ENCODE peak calls at places on chromosomes 1 and 21, in eight cellular contexts. I, M, F, C, D, K, L and V are unnamed samples.

GRCh38 chr1:207941664-207942063 is 30.7 kb upstream of the CD34 start:
- DNase-seq in I (no peak), M (no peak), F (no peak), C (peak; percentile 72), D (no peak), K (peak; percentile 46), L (peak; percentile 76), V (no peak)

GRCh38 chr1:8329439-8329838 is 11.5 kb downstream of the SLC45A1 start:
- DNase-seq in I (no peak), M (no peak), F (no peak), C (no peak), D (no peak), K (no peak), L (no peak), V (no peak)

GRCh38 chr1:51506537-51506936 is 12.5 kb downstream of the EPS15 start:
- DNase-seq in I (no peak), M (no peak), F (no peak), C (no peak), D (no peak), K (no peak), L (no peak), V (no peak)

GRCh38 chr1:171794085-171794484 is 12.6 kb downstream of the METTL13 start:
- DNase-seq in I (no peak), M (no peak), F (no peak), C (no peak), D (peak; percentile 15), K (no peak), L (no peak), V (no peak)

GRCh38 chr1:112956503-112957132 is 622 bp upstream of the SLC16A1 start:
- DNase-seq in I (no peak), M (no peak), F (no peak), C (no peak), D (no peak), K (no peak), L (no peak), V (no peak)

GRCh38 chr1:201761178-201761577 is 67.8 kb upstream of the IPO9 start:
- DNase-seq in I (no peak), M (no peak), F (no peak), C (no peak), D (no peak), K (no peak), L (no peak), V (no peak)

GRCh38 chr1:198681831-198682756 is 43.3 kb downstream of the PTPRC start:
- DNase-seq in I (peak; percentile 64), M (no peak), F (no peak), C (peak; percentile 63), D (peak; percentile 48), K (no peak), L (peak; percentile 42), V (peak; percentile 33)

GRCh38 chr1:38213720-38214367 is 167.3 kb upstream of the POU3F1 start:
- DNase-seq in I (no peak), M (peak; percentile 36), F (peak; percentile 39), C (no peak), D (no peak), K (no peak), L (no peak), V (no peak)

GRCh38 chr1:111015222-111015621 is 51.5 kb upstream of the LRIF1 start:
- DNase-seq in I (no peak), M (no peak), F (no peak), C (no peak), D (no peak), K (no peak), L (no peak), V (no peak)

GRCh38 chr1:66769512-66770229 is 17.4 kb downstream of the DYNLT5 start:
- DNase-seq in I (no peak), M (no peak), F (no peak), C (no peak), D (no peak), K (no peak), L (no peak), V (no peak)

GRCh38 chr1:183234660-183235476 is 48.8 kb downstream of the LAMC2 start:
- DNase-seq in I (no peak), M (peak; percentile 65), F (peak; percentile 61), C (peak; percentile 83), D (peak; percentile 82), K (no peak), L (peak; percentile 74), V (peak; percentile 63)

GRCh38 chr1:205144751-205145150 is 23.0 kb upstream of the RBBP5 start:
- DNase-seq in I (no peak), M (no peak), F (no peak), C (no peak), D (no peak), K (no peak), L (no peak), V (no peak)

GRCh38 chr1:10909697-10910489 is 102.6 kb upstream of the TARDBP start:
- DNase-seq in I (peak; percentile 77), M (peak; percentile 37), F (peak; percentile 68), C (no peak), D (no peak), K (peak; percentile 70), L (peak; percentile 35), V (no peak)

GRCh38 chr1:19209439-19209989 is 552 bp downstream of the UBR4 start:
- DNase-seq in I (no peak), M (no peak), F (peak; percentile 48), C (no peak), D (no peak), K (no peak), L (peak; percentile 42), V (no peak)

GRCh38 chr21:39071623-39072214 is 111.5 kb downstream of the PSMG1 start:
- DNase-seq in I (no peak), M (no peak), F (no peak), C (no peak), D (no peak), K (no peak), L (no peak), V (no peak)

GRCh38 chr21:33117268-33117888 is 47.4 kb downstream of the OLIG1 start:
- DNase-seq in I (no peak), M (no peak), F (no peak), C (no peak), D (no peak), K (no peak), L (no peak), V (no peak)

GRCh38 chr21:46661211-46661625 is 25.7 kb downstream of the PRMT2 start:
- DNase-seq in I (peak; percentile 53), M (peak; percentile 50), F (peak; percentile 81), C (no peak), D (no peak), K (peak; percentile 44), L (peak; percentile 57), V (peak; percentile 74)

GRCh38 chr1:8003431-8004112 is 22.5 kb downstream of the ERRFI1 start:
- DNase-seq in I (no peak), M (no peak), F (no peak), C (no peak), D (no peak), K (no peak), L (no peak), V (no peak)

GRCh38 chr1:225418598-225418997 is 9.2 kb downstream of the LBR start:
- DNase-seq in I (no peak), M (no peak), F (no peak), C (no peak), D (no peak), K (no peak), L (no peak), V (no peak)

GRCh38 chr1:64826991-64827390 is 82.1 kb downstream of the RAVER2 start:
- DNase-seq in I (no peak), M (no peak), F (no peak), C (no peak), D (no peak), K (no peak), L (no peak), V (no peak)